ENCODE peak calls at places on chromosomes 3 and 15, in four cellular contexts. U, O, B and K are unnamed samples.

GRCh38 chr15:90221251-90221900 is 12.4 kb downstream of the CIB1 start:
- DNase-seq in U (no peak), B (peak; percentile 57), O (peak; percentile 89), K (peak; percentile 65)

GRCh38 chr3:58999779-59000170 is 50.0 kb downstream of the CFAP20DC start:
- DNase-seq in B (no peak), O (no peak), U (no peak), K (no peak)

GRCh38 chr3:72058493-72059081 is 273.6 kb upstream of the PROK2 start:
- DNase-seq in B (no peak), U (no peak), O (no peak), K (no peak)

GRCh38 chr15:40436116-40436891 is 4.4 kb upstream of the BAHD1 start:
- DNase-seq in O (peak; percentile 47), B (no peak), U (no peak), K (no peak)

GRCh38 chr3:42772670-42773408 is at the start of gene CCDC13:
- DNase-seq in B (no peak), U (peak; percentile 81), O (peak; percentile 91), K (peak; percentile 65)

GRCh38 chr3:123344941-123345594 is 103.8 kb downstream of the ADCY5 start:
- DNase-seq in O (no peak), B (no peak), U (no peak), K (no peak)

GRCh38 chr15:60077581-60078359 is 73.7 kb downstream of the FOXB1 start:
- DNase-seq in B (no peak), U (no peak), O (no peak), K (no peak)

GRCh38 chr15:78003539-78004008 is 73.9 kb downstream of the TBC1D2B start:
- DNase-seq in B (no peak), U (no peak), O (peak; percentile 92), K (no peak)

GRCh38 chr15:65062726-65063125 is 5.1 kb downstream of the RASL12 start:
- DNase-seq in B (no peak), U (no peak), O (no peak), K (no peak)

GRCh38 chr15:100905855-100906254 is 13.3 kb upstream of the LRRK1 start:
- DNase-seq in B (no peak), O (no peak), U (no peak), K (no peak)

GRCh38 chr15:93825721-93826120 is 405.6 kb upstream of the MCTP2 start:
- DNase-seq in B (no peak), U (no peak), O (no peak), K (no peak)

GRCh38 chr15:49084285-49084570 is 38.0 kb upstream of the SECISBP2L start:
- DNase-seq in O (no peak), B (no peak), U (no peak), K (no peak)

GRCh38 chr3:185796431-185797107 is 28.3 kb downstream of the IGF2BP2 start:
- DNase-seq in U (no peak), O (peak; percentile 61), B (no peak), K (no peak)

GRCh38 chr3:43142472-43142871 is 36.6 kb upstream of the POMGNT2 start:
- DNase-seq in U (no peak), O (no peak), B (no peak), K (no peak)

GRCh38 chr3:188036375-188036985 is 117.5 kb upstream of the LPP start:
- DNase-seq in B (no peak), U (no peak), O (peak; percentile 75), K (no peak)

GRCh38 chr15:81023483-81024264 is 23.0 kb downstream of the TLNRD1 start:
- DNase-seq in B (peak; percentile 44), O (peak; percentile 41), U (no peak), K (peak; percentile 59)

GRCh38 chr3:122271246-122271898 is 53.7 kb upstream of the CSTA start:
- DNase-seq in O (no peak), U (peak; percentile 67), B (no peak), K (no peak)